ENCODE peak calls at places on chromosome 11, in four cellular contexts. O, U, I and M are unnamed samples.
A peak's percentile ranks its signal among the peaks of the same experiment; 100 is the strongest.

GRCh38 chr11:64292458-64293254 is 1.6 kb downstream of the KCNK4 start:
- DNase-seq in U (no peak), O (no peak), I (no peak), M (no peak)

GRCh38 chr11:81444306-81444705 is 1289.4 kb downstream of the FAM181B start:
- DNase-seq in O (no peak), I (no peak), U (no peak), M (no peak)

GRCh38 chr11:43825217-43825816 is 55.3 kb upstream of the ALKBH3 start:
- DNase-seq in O (peak; percentile 17), I (no peak), U (peak; percentile 8), M (peak; percentile 21)

GRCh38 chr11:76888989-76889388 is 28.3 kb downstream of the ACER3 start:
- DNase-seq in O (peak; percentile 24), U (peak; percentile 3), I (no peak), M (no peak)

GRCh38 chr11:78040691-78041379 is 17.8 kb upstream of the KCTD14 start:
- DNase-seq in I (no peak), U (no peak), O (peak; percentile 46), M (no peak)

GRCh38 chr11:90446207-90446606 is 223.4 kb upstream of the CHORDC1 start:
- DNase-seq in U (no peak), I (no peak), O (no peak), M (no peak)

GRCh38 chr11:115717215-115717584 is 213.0 kb upstream of the CADM1 start:
- DNase-seq in U (no peak), I (no peak), O (no peak), M (no peak)

GRCh38 chr11:45272701-45273100 is 13.4 kb downstream of the SYT13 start:
- DNase-seq in I (no peak), O (no peak), U (no peak), M (no peak)

GRCh38 chr11:843818-844692 is 1.4 kb downstream of the TSPAN4 start:
- DNase-seq in U (peak; percentile 89), I (peak; percentile 88), O (peak; percentile 49), M (no peak)

GRCh38 chr11:75325713-75326438 is 25.6 kb downstream of the ARRB1 start:
- DNase-seq in I (no peak), U (no peak), O (peak; percentile 35), M (no peak)

GRCh38 chr11:12539570-12539969 is 134.7 kb upstream of the TEAD1 start:
- DNase-seq in O (no peak), I (no peak), U (no peak), M (no peak)

GRCh38 chr11:66347425-66348276 is at the start of gene B4GAT1:
- DNase-seq in O (peak; percentile 89), U (peak; percentile 68), I (peak; percentile 81), M (peak; percentile 72)

GRCh38 chr11:27097538-27097937 is 56.9 kb downstream of the BBOX1 start:
- DNase-seq in O (no peak), U (no peak), I (no peak), M (no peak)

GRCh38 chr11:61158691-61159381 is 2.4 kb downstream of the VPS37C start:
- DNase-seq in O (no peak), U (no peak), I (no peak), M (no peak)

GRCh38 chr11:13503393-13503792 is 7.6 kb upstream of the PTH start:
- DNase-seq in U (no peak), O (no peak), I (no peak), M (no peak)

GRCh38 chr11:71482746-71483364 is 29.9 kb downstream of the NADSYN1 start:
- DNase-seq in O (no peak), U (no peak), I (no peak), M (no peak)

GRCh38 chr11:45423475-45424081 is 137.4 kb upstream of the SYT13 start:
- DNase-seq in I (no peak), U (no peak), O (no peak), M (no peak)

GRCh38 chr11:798093-798713 is at the start of gene SLC25A22:
- DNase-seq in I (peak; percentile 85), O (peak; percentile 84), U (peak; percentile 49), M (peak; percentile 91)

GRCh38 chr11:5380740-5381342 is 2.8 kb upstream of the OR51M1 start:
- DNase-seq in I (peak; percentile 74), U (peak; percentile 52), O (peak; percentile 54), M (peak; percentile 60)

GRCh38 chr11:76419896-76420295 is 24.9 kb upstream of the EMSY start:
- DNase-seq in I (peak; percentile 44), U (peak; percentile 15), O (peak; percentile 46), M (peak; percentile 53)

GRCh38 chr11:65727865-65728264 is 7.3 kb upstream of the RNASEH2C start:
- DNase-seq in I (no peak), U (no peak), O (no peak), M (no peak)

GRCh38 chr11:69140635-69141034 is 15.1 kb upstream of the SMIM38 start:
- DNase-seq in O (no peak), I (no peak), U (no peak), M (no peak)

GRCh38 chr11:125638315-125638714 is 13.4 kb downstream of the CHEK1 start:
- DNase-seq in I (no peak), U (peak; percentile 29), O (no peak), M (no peak)

GRCh38 chr11:120306519-120307242 is 18.4 kb upstream of the TLCD5 start:
- DNase-seq in I (peak; percentile 52), O (peak; percentile 73), U (no peak), M (peak; percentile 58)

GRCh38 chr11:68020575-68020974 is 9.9 kb upstream of the NDUFS8 start:
- DNase-seq in I (peak; percentile 67), U (no peak), O (no peak), M (no peak)

DNA sequence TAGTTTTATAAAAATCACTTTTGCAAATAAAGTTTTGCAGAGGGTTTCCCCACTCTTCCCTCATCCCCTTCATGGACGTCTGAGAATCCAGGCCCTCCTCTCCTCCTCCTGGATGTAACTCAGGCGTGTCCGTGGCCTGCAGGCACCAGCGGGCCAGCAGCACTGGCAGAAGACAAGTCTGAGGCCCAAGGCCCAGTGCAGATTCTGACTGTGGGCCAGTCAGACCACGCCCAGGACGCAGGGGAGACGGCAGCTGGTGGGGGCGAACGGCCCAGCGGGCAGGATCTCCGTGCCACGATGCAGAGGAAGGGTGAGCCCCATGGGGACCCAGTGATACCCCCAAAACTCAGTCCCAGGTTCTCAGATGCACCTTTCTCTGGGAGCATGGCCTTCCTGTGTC is 14.3 kb downstream of the TUB start:
- DNase-seq in O (no peak), I (no peak), U (no peak), M (no peak)
- TF ChIP-seq ELF4 in O (no peak), I (no peak), U (no peak), M (no peak)

GRCh38 chr11:35063453-35063852 is 75.5 kb upstream of the CD44 start:
- DNase-seq in O (no peak), I (no peak), U (no peak), M (no peak)

GRCh38 chr11:35066029-35066428 is 72.9 kb upstream of the CD44 start:
- DNase-seq in U (no peak), I (no peak), O (no peak), M (no peak)

GRCh38 chr11:35065566-35065965 is 73.4 kb upstream of the CD44 start:
- DNase-seq in I (no peak), O (no peak), U (no peak), M (no peak)

GRCh38 chr11:35061516-35062440 is 77.2 kb upstream of the CD44 start:
- DNase-seq in U (no peak), O (no peak), I (no peak), M (no peak)

GRCh38 chr11:35064114-35064800 is 74.7 kb upstream of the CD44 start:
- DNase-seq in O (no peak), U (no peak), I (no peak), M (no peak)
- TF ChIP-seq ELF4 in O (no peak), U (no peak), I (no peak), M (no peak)

DNA sequence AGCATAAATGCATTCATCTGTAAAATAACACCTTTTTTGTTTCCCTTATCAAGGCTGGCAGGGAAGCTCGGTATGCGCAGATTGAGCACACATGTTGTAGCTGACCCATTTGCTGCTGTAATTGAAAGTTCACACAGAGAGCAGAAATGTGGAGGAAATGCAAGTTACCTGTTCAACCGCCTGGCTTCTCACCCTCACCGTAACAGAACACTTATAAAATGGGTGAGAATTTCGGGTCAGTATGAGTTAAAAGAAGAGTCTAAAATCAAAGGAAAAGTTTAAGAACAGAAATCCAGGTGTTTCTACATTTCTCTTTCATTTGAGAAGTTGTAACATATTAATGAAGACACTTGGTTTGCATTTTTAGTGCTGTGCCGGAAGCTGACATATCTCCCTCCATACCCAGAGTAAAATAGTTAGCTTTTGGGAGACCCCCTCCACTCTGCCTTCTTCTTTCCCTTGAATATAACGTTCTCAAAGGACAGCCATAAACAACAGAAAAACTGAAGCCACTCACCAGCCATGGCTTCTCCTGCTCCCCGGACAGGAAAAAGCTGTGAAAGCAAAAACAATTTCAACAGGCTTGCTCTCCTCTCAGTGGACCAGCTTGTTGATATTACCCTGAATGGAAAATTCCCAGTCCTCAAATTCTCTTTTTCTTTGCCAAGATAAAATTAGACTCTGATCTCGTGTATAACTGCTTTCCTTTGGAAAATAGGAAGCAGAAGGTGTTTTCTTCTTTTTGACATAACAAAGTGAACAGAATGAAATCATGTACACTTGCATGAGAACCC is at the start of gene CASP12:
- DNase-seq in U (no peak), I (no peak), O (no peak), M (no peak)
- TF ChIP-seq ELF4 in U (no peak), I (no peak), O (no peak), M (no peak)

DNA sequence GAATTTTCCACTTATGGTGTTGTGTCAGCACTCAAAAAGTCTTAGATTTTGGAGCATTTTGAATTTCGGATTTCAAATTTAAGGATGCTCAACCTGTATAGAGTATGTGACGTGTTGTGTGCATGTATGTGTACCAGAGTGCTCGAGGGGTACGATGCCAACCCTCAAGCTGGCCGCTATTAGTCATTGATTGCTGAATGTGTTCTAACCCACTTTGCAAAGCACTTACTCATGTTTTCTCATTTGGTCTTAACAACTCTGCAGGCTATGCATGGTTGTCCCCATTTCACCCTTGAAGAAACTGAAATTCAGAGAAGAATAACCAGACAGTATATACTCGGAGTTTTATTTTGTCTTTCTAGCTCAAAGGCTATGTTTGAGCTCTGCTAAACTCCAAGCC is 196.4 kb upstream of the TENM4 start:
- DNase-seq in O (no peak), U (no peak), I (no peak), M (no peak)
- TF ChIP-seq ELF4 in O (no peak), U (no peak), I (no peak), M (no peak)

DNA sequence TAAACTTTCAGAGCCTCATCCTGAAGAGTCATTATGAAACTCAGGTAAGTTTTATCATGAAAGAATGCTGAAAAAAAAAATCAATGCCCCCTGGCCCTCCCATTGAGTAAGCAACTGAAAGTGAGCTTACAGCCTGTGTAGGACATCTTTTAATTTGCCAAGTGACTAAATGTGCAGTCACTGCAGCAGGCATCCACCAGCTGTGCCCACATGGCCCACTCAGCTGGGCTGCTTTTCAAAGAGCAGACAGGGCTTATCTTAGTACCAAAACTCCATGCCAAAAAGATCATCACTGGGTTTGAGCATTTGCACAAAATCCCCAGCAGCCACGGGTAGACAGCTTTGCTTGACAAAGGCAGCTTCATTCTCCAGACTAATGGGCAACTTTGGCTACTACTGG is 709.7 kb downstream of the NTM start:
- DNase-seq in I (no peak), U (no peak), O (no peak), M (no peak)
- TF ChIP-seq ELF4 in I (no peak), U (no peak), O (no peak), M (no peak)